ENCODE peak calls at places on chromosome 2, in seven cellular contexts. V is Peyer's patch; Z is GM23248; Q is ovary; H is CD4-positive, CD25-positive, alpha-beta regulatory T cell; A is small intestine; I is OCI-LY7. S is an unnamed sample.

GRCh38 chr2:68059769-68060525 is 2.9 kb downstream of the C1D start:
- DNase-seq in V (no peak), Z (peak; percentile 85), Q (no peak), H (no peak), A (no peak), I (no peak), S (no peak)

GRCh38 chr2:30923575-30923974 is 116.3 kb upstream of the CAPN13 start:
- DNase-seq in V (no peak), Z (no peak), Q (no peak), H (no peak), A (no peak), I (no peak), S (no peak)

GRCh38 chr2:241506793-241507429 is 1.5 kb downstream of the STK25 start:
- DNase-seq in V (no peak), Z (peak; percentile 30), Q (no peak), H (no peak), A (no peak), I (no peak), S (no peak)

GRCh38 chr2:90221300-90221651 is 1529.8 kb downstream of the RPIA start:
- DNase-seq in V (no peak), Z (no peak), Q (no peak), H (no peak), A (no peak), I (peak; percentile 68), S (no peak)

GRCh38 chr2:127149384-127149783 is 42.4 kb upstream of the BIN1 start:
- DNase-seq in V (no peak), Z (peak; percentile 93), Q (no peak), H (no peak), A (no peak), I (no peak), S (no peak)

GRCh38 chr2:70938580-70938938 is 2.9 kb downstream of the ATP6V1B1 start:
- DNase-seq in V (no peak), Z (no peak), Q (no peak), H (no peak), A (no peak), I (no peak), S (no peak)

GRCh38 chr2:157261199-157261782 is 3.8 kb downstream of the GALNT5 start:
- DNase-seq in V (no peak), Z (peak; percentile 91), Q (no peak), H (no peak), A (peak; percentile 85), I (no peak), S (no peak)

GRCh38 chr2:180507028-180507427 is 473.4 kb upstream of the UBE2E3 start:
- DNase-seq in V (no peak), Z (peak; percentile 33), Q (no peak), H (no peak), A (no peak), I (no peak), S (no peak)

GRCh38 chr2:67524236-67524635 is 127.1 kb downstream of the ETAA1 start:
- DNase-seq in V (no peak), Z (no peak), Q (no peak), H (no peak), A (no peak), I (no peak), S (no peak)

GRCh38 chr2:237581751-237582746 is 8.5 kb downstream of the RAB17 start:
- DNase-seq in V (peak; percentile 28), Z (peak; percentile 73), Q (peak; percentile 92), H (peak; percentile 41), A (no peak), I (peak; percentile 62), S (peak; percentile 72)

GRCh38 chr2:85601771-85602475 is 575 bp downstream of the TMEM150A start:
- DNase-seq in V (peak; percentile 56), Z (peak; percentile 79), Q (peak; percentile 67), H (no peak), A (peak; percentile 51), I (no peak), S (peak; percentile 92)

GRCh38 chr2:28082131-28082530 is 191.6 kb downstream of the BABAM2 start:
- DNase-seq in V (no peak), Z (peak; percentile 29), Q (no peak), H (no peak), A (no peak), I (no peak), S (no peak)

DNA sequence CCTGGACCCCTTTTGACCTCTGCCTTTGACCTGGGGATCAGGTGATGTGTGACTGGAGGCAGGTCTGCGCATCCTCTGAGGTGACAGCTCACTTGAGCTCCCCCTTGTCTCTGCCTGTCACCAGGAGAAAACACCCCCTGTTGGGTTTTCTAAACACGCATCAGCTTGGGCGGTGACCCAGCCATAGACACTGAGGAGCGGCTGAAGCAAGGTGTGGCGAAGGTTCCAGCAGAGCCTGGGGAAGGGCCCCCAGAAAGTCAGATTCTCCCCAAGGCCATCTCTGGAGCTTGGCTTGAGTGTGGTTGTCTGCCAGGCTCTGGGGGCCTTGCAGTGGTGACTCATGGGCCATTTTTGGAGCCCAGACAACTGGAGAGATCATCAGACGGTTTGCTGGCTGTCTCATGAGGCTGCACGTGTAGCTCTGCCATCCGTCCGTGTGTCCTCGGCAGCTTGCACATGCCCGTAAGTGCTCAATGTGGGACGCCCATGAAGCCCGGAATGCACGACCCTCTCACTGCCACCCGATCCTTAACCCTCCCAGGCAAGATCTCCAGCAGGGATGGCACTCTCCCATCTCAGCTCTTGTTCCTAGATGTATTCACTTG is 29.4 kb downstream of the SIX3 start:
- DNase-seq in V (no peak), Z (no peak), Q (no peak), H (no peak), A (no peak), I (no peak), S (no peak)
- H3K27ac ChIP-seq in V (no peak overlapping the region), Z (no peak overlapping the region), Q (no peak overlapping the region), H (no peak overlapping the region), A (no peak overlapping the region), I (no peak overlapping the region), S (no peak overlapping the region)

GRCh38 chr2:75047189-75047812 is 88.9 kb downstream of the POLE4 start:
- DNase-seq in V (no peak), Z (peak; percentile 69), Q (no peak), H (no peak), A (no peak), I (no peak), S (no peak)
- H3K4me3 ChIP-seq in V (no peak overlapping the region), Z (peak overlapping the region; percentile 30), Q (no peak overlapping the region), H (no peak overlapping the region), A (no peak overlapping the region), I (no peak overlapping the region), S (no peak overlapping the region)

GRCh38 chr2:33488715-33489540 is 12.5 kb downstream of the RASGRP3 start:
- DNase-seq in V (no peak), Z (no peak), Q (no peak), H (no peak), A (no peak), I (no peak), S (no peak)
- H3K4me1 ChIP-seq in V (no peaks in the 10 kb centered on the region), Z (peaks cover 10% of the 10 kb centered on the region), Q (no peaks in the 10 kb centered on the region), H (peaks cover 8% of the 10 kb centered on the region), A (no peaks in the 10 kb centered on the region), I (no peaks in the 10 kb centered on the region), S (no peaks in the 10 kb centered on the region)

DNA sequence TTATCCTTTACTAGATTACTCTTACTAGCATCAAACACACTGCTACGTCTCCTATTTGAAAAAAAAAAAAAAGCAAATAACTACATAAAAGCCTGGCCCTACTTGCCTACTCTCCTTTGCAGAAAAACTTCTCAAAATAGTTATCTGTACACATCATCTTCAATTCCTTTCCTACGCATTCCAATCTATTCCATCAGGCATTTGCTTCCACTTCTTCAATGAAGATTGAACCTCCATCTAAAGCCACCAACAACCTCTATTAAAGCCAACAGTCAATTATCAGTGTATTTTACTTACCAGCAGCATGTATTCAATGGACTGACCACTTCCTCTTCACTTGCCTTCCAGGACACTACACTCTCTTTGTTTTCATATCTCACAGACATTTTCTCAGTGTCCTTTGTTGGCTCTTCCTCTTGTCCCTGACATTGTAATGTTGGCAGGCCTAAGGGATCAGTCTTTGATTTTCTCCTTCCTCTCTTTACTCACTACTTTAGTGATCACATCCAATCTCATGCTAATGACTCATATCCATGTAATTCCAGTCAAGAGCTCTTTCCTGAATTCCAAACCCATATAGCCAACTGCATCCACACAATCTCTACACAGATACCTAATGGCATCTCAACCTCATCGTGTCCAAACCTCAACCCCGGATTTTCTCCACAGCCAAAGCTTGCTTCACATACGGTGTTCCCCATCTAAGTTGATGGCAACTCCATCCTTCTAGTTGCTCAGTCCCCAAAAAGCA is 131.3 kb downstream of the CCDC148 start:
- DNase-seq in V (no peak), Z (peak; percentile 28), Q (no peak), H (no peak), A (no peak), I (no peak), S (no peak)
- H3K27ac ChIP-seq in V (no peak overlapping the region), Z (no peak overlapping the region), Q (no peak overlapping the region), H (no peak overlapping the region), A (no peak overlapping the region), I (no peak overlapping the region), S (no peak overlapping the region)

GRCh38 chr2:12722445-12723316 is 5.9 kb downstream of the TRIB2 start:
- DNase-seq in V (no peak), Z (peak; percentile 24), Q (no peak), H (no peak), A (no peak), I (no peak), S (no peak)
- H3K4me3 ChIP-seq in V (no peak overlapping the region), Z (no peak overlapping the region), Q (peak overlapping the region; percentile 78), H (peak overlapping the region; percentile 90), A (no peak overlapping the region), I (no peak overlapping the region), S (no peak overlapping the region)

DNA sequence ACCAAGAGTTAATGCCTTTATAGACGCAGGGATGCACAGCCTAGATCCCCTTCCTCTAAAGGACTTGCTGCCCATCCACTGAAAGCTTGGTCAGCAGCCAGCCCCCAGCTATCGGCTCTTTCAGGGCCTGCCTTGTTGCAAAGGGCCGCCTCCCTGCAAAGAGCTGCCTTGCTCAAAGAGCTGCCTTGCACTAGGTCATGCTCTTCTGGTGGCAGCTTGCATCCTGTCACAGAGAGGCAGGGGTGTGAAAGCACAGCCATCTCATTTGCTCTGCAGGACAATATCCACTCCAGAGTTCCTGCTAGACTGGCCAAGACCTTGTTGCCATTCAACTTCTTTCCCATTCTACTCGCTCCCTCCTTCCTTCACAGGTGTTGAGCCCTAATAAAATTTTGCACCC is 137.1 kb downstream of the MCFD2 start:
- DNase-seq in V (no peak), Z (no peak), Q (no peak), H (no peak), A (no peak), I (no peak), S (no peak)
- H3K4me1 ChIP-seq in V (peaks cover 7% of the 10 kb centered on the region), Z (peaks cover 73% of the 10 kb centered on the region), Q (peaks cover 15% of the 10 kb centered on the region), H (no peaks in the 10 kb centered on the region), A (no peaks in the 10 kb centered on the region), I (no peaks in the 10 kb centered on the region), S (peaks cover 3% of the 10 kb centered on the region)

DNA sequence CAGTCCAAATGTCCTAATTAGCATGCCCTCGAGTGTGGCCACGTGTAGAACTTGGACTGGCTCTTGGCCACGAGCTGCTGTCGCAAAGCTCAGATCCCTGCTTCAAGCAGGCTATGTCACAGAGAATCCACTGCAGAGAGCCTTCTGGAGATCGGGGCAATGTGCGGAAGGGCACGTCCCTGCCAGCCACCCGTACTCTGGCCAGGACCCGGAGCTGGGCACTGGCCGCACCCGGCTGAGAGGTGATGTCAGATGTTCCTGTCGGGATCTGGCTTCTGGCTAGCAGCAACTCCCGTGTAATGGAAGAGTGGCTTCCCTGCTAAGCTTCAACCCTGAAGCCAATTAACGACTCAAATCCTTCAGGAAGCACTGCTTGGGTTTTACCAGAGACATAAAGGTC is 432.7 kb upstream of the ID2 start:
- DNase-seq in V (no peak), Z (peak; percentile 45), Q (no peak), H (no peak), A (peak; percentile 4), I (no peak), S (peak; percentile 86)
- H3K27ac ChIP-seq in V (no peak overlapping the region), Z (peak overlapping the region; percentile 82), Q (no peak overlapping the region), H (no peak overlapping the region), A (no peak overlapping the region), I (no peak overlapping the region), S (peak overlapping the region; percentile 41)

S was measured in aorta.